ENCODE peak calls at places on chromosome 2, in nine cellular contexts. B is BJ, Y is gastrocnemius medialis, E is A673, D is aorta, X is ascending aorta, V is testis, O is mucosa of descending colon, K is H1. Z is an unnamed sample.

GRCh38 chr2:176106636-176107539 is at the start of gene HOXD11:
- DNase-seq in B (no peak), Y (no peak), E (peak; percentile 94), D (peak; percentile 30), X (peak; percentile 63), V (no peak), O (peak; percentile 63), K (no peak), Z (no peak)

GRCh38 chr2:70243804-70244584 is 4.4 kb downstream of the TIA1 start:
- DNase-seq in B (no peak), Y (no peak), E (no peak), D (no peak), X (no peak), V (no peak), O (no peak), K (no peak), Z (no peak)

GRCh38 chr2:234099266-234099665 is 48.8 kb downstream of the SPP2 start:
- DNase-seq in B (no peak), Y (no peak), E (no peak), D (no peak), X (no peak), V (no peak), O (no peak), K (no peak), Z (no peak)

GRCh38 chr2:29033172-29033571 is 41.2 kb downstream of the PCARE start:
- DNase-seq in B (no peak), Y (no peak), E (peak; percentile 54), D (no peak), X (no peak), V (no peak), O (no peak), K (no peak), Z (no peak)

GRCh38 chr2:123747316-123747715 is 277.8 kb upstream of the CNTNAP5 start:
- DNase-seq in B (no peak), Y (no peak), E (no peak), D (no peak), X (no peak), V (no peak), O (no peak), K (no peak), Z (no peak)

GRCh38 chr2:98656800-98657199 is 48.4 kb downstream of the UNC50 start:
- DNase-seq in B (no peak), Y (no peak), E (no peak), D (no peak), X (no peak), V (no peak), O (no peak), K (no peak), Z (no peak)

GRCh38 chr2:118604831-118605230 is 242.6 kb downstream of the EN1 start:
- DNase-seq in B (no peak), Y (no peak), E (no peak), D (no peak), X (no peak), V (no peak), O (no peak), K (no peak), Z (no peak)

GRCh38 chr2:105398522-105399206 is at the start of gene FHL2:
- DNase-seq in B (no peak), Y (peak; percentile 61), E (peak; percentile 76), D (peak; percentile 81), X (peak; percentile 79), V (peak; percentile 84), O (peak; percentile 87), K (peak; percentile 60), Z (peak; percentile 50)

GRCh38 chr2:160976797-160977196 is 183.4 kb upstream of the TANK start:
- DNase-seq in B (no peak), Y (no peak), E (no peak), D (no peak), X (no peak), V (no peak), O (no peak), K (no peak), Z (no peak)

GRCh38 chr2:43300781-43301586 is 74.6 kb upstream of the ZFP36L2 start:
- DNase-seq in B (no peak), Y (no peak), E (no peak), D (no peak), X (peak; percentile 80), V (no peak), O (no peak), K (no peak), Z (no peak)

GRCh38 chr2:215826838-215827441 is 186.4 kb downstream of the MREG start:
- DNase-seq in B (no peak), Y (no peak), E (peak; percentile 27), D (no peak), X (no peak), V (no peak), O (no peak), K (no peak), Z (no peak)

GRCh38 chr2:173793649-173794565 is 171.3 kb downstream of the SP3 start:
- DNase-seq in B (no peak), Y (no peak), E (no peak), D (no peak), X (no peak), V (no peak), O (peak; percentile 31), K (no peak), Z (no peak)

GRCh38 chr2:25504266-25504665 is 162.5 kb upstream of the DNMT3A start:
- DNase-seq in B (no peak), Y (no peak), E (no peak), D (no peak), X (no peak), V (no peak), O (no peak), K (no peak), Z (no peak)

GRCh38 chr2:20050712-20051517 is 513 bp downstream of the LAPTM4A start:
- DNase-seq in B (no peak), Y (peak; percentile 33), E (peak; percentile 62), D (no peak), X (peak; percentile 74), V (peak; percentile 65), O (peak; percentile 68), K (peak; percentile 41), Z (peak; percentile 56)

GRCh38 chr2:69118609-69119008 is 105.6 kb downstream of the ANTXR1 start:
- DNase-seq in B (no peak), Y (no peak), E (no peak), D (peak; percentile 64), X (peak; percentile 66), V (no peak), O (no peak), K (no peak), Z (no peak)

DNA sequence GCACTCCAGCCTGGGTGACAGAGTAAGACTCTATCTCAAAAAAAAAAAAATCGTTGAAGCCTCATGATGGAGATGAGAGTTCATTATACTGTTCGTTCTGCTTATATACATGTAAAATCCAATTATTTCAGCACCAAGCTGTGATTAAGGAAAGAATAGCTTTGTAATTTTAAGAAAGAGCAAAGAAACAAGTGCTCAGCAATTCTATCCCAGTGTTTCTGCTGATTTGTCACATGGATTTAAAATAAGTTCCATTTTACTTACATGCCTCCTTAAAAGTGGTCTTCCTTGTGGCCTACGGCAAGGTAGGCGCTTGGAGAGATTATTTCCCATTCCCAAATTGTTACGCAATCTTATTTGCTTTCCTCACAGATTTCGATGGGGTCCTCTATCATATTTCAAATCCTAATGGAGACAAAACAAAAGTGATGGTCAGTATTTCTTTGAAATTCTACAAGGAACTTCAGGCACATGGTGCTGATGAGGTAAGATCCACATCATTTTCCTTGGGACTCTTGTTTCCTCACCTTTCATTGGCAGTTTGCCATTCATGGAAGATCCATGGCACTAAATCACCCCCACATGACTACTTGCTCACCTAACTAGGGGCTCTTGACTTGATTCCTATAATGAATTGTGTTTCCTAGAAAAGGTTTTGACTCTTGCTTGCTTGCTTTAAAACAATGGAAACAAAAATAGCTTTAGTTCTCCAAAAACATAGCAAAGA is 11.5 kb downstream of the ARPC2 start:
- DNase-seq in B (no peak), Y (no peak), E (peak; percentile 22), D (no peak), X (no peak), V (no peak), O (no peak), K (no peak), Z (no peak)
- H3K36me3 ChIP-seq in B (peaks cover 27% of the 10 kb centered on the region), Y (peaks cover 2% of the 10 kb centered on the region), E (peaks cover 68% of the 10 kb centered on the region), D (peaks cover 9% of the 10 kb centered on the region), X (peaks cover 79% of the 10 kb centered on the region), V (no peaks in the 10 kb centered on the region), O (no peaks in the 10 kb centered on the region), K (peaks cover 17% of the 10 kb centered on the region), Z (peaks cover 45% of the 10 kb centered on the region)

GRCh38 chr2:46814160-46814559 is 101.4 kb downstream of the MCFD2 start:
- DNase-seq in B (no peak), Y (peak; percentile 44), E (no peak), D (peak; percentile 92), X (peak; percentile 89), V (peak; percentile 84), O (peak; percentile 45), K (no peak), Z (peak; percentile 46)
- H3K36me3 ChIP-seq in B (no peaks in the 10 kb centered on the region), Y (no peaks in the 10 kb centered on the region), E (no peaks in the 10 kb centered on the region), D (no peaks in the 10 kb centered on the region), X (no peaks in the 10 kb centered on the region), V (no peaks in the 10 kb centered on the region), O (no peaks in the 10 kb centered on the region), K (no peaks in the 10 kb centered on the region), Z (no peaks in the 10 kb centered on the region)

GRCh38 chr2:36526216-36526615 is 71.8 kb downstream of the FEZ2 start:
- DNase-seq in B (no peak), Y (no peak), E (no peak), D (no peak), X (no peak), V (no peak), O (no peak), K (no peak), Z (no peak)

GRCh38 chr2:36528274-36528673 is 69.7 kb downstream of the FEZ2 start:
- DNase-seq in B (no peak), Y (no peak), E (no peak), D (no peak), X (no peak), V (no peak), O (no peak), K (no peak), Z (no peak)

GRCh38 chr2:36523153-36523552 is 74.8 kb downstream of the FEZ2 start:
- DNase-seq in B (no peak), Y (no peak), E (no peak), D (no peak), X (no peak), V (no peak), O (no peak), K (no peak), Z (no peak)

GRCh38 chr2:36528761-36529392 is 69.1 kb downstream of the FEZ2 start:
- DNase-seq in B (no peak), Y (no peak), E (no peak), D (no peak), X (no peak), V (no peak), O (no peak), K (no peak), Z (no peak)

DNA sequence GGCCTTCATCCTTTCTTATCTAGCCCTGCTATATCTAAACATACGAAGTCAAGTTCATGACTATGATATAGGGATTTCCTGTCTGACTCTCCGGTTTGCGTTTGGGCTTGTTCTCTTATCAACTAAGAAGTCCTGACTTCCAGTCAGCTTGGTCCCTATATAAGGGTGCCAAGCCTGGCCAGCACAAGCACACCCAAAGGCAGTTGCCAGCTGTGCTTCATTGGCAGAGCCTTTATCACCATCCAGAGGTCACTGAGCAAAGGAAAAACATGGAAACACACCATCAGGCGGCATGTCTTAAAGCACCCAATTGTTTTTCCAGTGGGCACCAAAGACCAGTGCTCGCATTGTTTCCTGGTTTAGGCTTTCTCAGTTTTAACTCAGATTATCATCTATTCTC is 72.7 kb downstream of the FEZ2 start:
- DNase-seq in B (no peak), Y (no peak), E (no peak), D (no peak), X (no peak), V (no peak), O (no peak), K (no peak), Z (no peak)
- H3K36me3 ChIP-seq in B (peaks cover 20% of the 10 kb centered on the region), Y (no peaks in the 10 kb centered on the region), E (no peaks in the 10 kb centered on the region), D (peaks cover 5% of the 10 kb centered on the region), X (peaks cover 54% of the 10 kb centered on the region), V (no peaks in the 10 kb centered on the region), O (no peaks in the 10 kb centered on the region), K (no peaks in the 10 kb centered on the region), Z (peaks cover 8% of the 10 kb centered on the region)

GRCh38 chr2:224555823-224556366 is 29.3 kb downstream of the CUL3 start:
- DNase-seq in B (no peak), Y (no peak), E (no peak), D (no peak), X (no peak), V (no peak), O (no peak), K (no peak), Z (no peak)
- H3K36me3 ChIP-seq in B (no peaks in the 10 kb centered on the region), Y (no peaks in the 10 kb centered on the region), E (peaks cover 6% of the 10 kb centered on the region), D (no peaks in the 10 kb centered on the region), X (no peaks in the 10 kb centered on the region), V (no peaks in the 10 kb centered on the region), O (no peaks in the 10 kb centered on the region), K (no peaks in the 10 kb centered on the region), Z (peaks cover 3% of the 10 kb centered on the region)

Z was measured in lung.